ENCODE peak calls at places on chromosomes 7 and 10, in four cellular contexts. I is lower lobe of right lung, R is aorta, H is fibroblast of lung. W is an unnamed sample. For H3K36me3 and H3K27me3, the result is how much of the 10 kb centered on the place peaks cover.

GRCh38 chr10:24952146-24952700 is at the start of gene PRTFDC1:
- DNase-seq in I (peak), R (peak), H (peak), W (peak)

GRCh38 chr7:143372070-143372469 is 9.1 kb upstream of the ZYX start:
- DNase-seq in I (peak), R (peak), H (peak), W (no peak)

GRCh38 chr7:13532028-13532753 is 457.3 kb downstream of the ETV1 start:
- DNase-seq in I (no peak), R (no peak), H (no peak), W (no peak)

GRCh38 chr10:113087082-113088029 is 137.3 kb downstream of the TCF7L2 start:
- DNase-seq in I (peak), R (peak), H (peak), W (peak)

GRCh38 chr10:106635947-106636346 is 528.6 kb downstream of the SORCS1 start:
- DNase-seq in I (peak), R (no peak), H (no peak), W (no peak)

GRCh38 chr7:142133740-142134148 is 22.2 kb downstream of the MGAM2 start:
- DNase-seq in I (no peak), R (no peak), H (no peak), W (no peak)

GRCh38 chr10:95500649-95501048 is 60.5 kb downstream of the SORBS1 start:
- DNase-seq in I (no peak), R (no peak), H (no peak), W (no peak)

GRCh38 chr10:79375321-79376077 is 28.2 kb downstream of the PPIF start:
- DNase-seq in I (peak), R (peak), H (no peak), W (no peak)

GRCh38 chr7:50497968-50498367 is 47.8 kb upstream of the FIGNL1 start:
- DNase-seq in I (no peak), R (no peak), H (peak), W (no peak)

GRCh38 chr10:65931291-65932080 is 994.4 kb upstream of the LRRTM3 start:
- DNase-seq in I (no peak), R (no peak), H (no peak), W (no peak)

GRCh38 chr7:128777156-128778123 is 1.8 kb upstream of the OPN1SW start:
- DNase-seq in I (no peak), R (no peak), H (no peak), W (no peak)

GRCh38 chr7:106915407-106915806 is 50.3 kb downstream of the PIK3CG start:
- DNase-seq in I (no peak), R (no peak), H (no peak), W (no peak)

GRCh38 chr7:131574741-131575140 is 18.3 kb upstream of the PODXL start:
- DNase-seq in I (no peak), R (no peak), H (no peak), W (no peak)

GRCh38 chr7:32569388-32570289 is 74.3 kb downstream of the AVL9 start:
- DNase-seq in I (no peak), R (no peak), H (no peak), W (no peak)
- H3K4me3 ChIP-seq in I (no peak), R (no peak), H (no peak), W (no peak)

GRCh38 chr7:148783801-148784527 is 85.3 kb downstream of the CUL1 start:
- DNase-seq in I (no peak), R (no peak), H (no peak), W (no peak)
- H3K36me3 ChIP-seq in I (half or more), R (under half), H (under half), W (under half)

GRCh38 chr10:70626056-70626455 is 23.5 kb upstream of the PRF1 start:
- DNase-seq in I (no peak), R (no peak), H (no peak), W (no peak)
- H3K27me3 ChIP-seq in I (under half), R (under half), H (under half), W (under half)

GRCh38 chr10:17209302-17209701 is 7.8 kb upstream of the TRDMT1 start:
- DNase-seq in I (no peak), R (no peak), H (no peak), W (no peak)

GRCh38 chr10:17212802-17213204 is 11.3 kb upstream of the TRDMT1 start:
- DNase-seq in I (no peak), R (no peak), H (no peak), W (no peak)

GRCh38 chr10:17213646-17214349 is 12.3 kb upstream of the TRDMT1 start:
- DNase-seq in I (no peak), R (no peak), H (peak), W (no peak)

GRCh38 chr10:17209931-17210330 is 8.5 kb upstream of the TRDMT1 start:
- DNase-seq in I (no peak), R (no peak), H (no peak), W (no peak)

DNA sequence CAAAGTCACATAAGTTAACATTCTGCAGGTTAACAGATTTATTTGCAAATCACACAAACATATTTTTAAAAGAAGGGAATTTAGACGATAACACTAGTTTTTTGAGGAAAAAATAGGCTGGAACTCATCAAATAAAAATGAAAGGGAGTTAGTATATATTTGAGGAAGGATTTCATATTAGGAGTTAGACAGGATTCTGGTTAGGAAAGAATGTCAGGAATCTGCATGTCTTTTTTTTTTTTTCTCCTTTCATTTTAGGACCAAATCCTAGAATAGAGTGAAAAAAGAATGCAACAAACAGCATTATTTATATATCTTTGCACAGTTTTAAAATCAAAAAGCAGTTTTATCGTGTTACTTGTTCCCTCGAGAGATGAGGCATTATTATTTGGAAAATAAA is 8.9 kb upstream of the TRDMT1 start:
- DNase-seq in I (no peak), R (no peak), H (peak), W (no peak)
- H3K4me3 ChIP-seq in I (no peak), R (no peak), H (no peak), W (no peak)

GRCh38 chr7:130303982-130304381 is 11.0 kb downstream of the CPA4 start:
- DNase-seq in I (no peak), R (no peak), H (no peak), W (no peak)
- H3K36me3 ChIP-seq in I (under half), R (under half), H (under half), W (under half)

DNA sequence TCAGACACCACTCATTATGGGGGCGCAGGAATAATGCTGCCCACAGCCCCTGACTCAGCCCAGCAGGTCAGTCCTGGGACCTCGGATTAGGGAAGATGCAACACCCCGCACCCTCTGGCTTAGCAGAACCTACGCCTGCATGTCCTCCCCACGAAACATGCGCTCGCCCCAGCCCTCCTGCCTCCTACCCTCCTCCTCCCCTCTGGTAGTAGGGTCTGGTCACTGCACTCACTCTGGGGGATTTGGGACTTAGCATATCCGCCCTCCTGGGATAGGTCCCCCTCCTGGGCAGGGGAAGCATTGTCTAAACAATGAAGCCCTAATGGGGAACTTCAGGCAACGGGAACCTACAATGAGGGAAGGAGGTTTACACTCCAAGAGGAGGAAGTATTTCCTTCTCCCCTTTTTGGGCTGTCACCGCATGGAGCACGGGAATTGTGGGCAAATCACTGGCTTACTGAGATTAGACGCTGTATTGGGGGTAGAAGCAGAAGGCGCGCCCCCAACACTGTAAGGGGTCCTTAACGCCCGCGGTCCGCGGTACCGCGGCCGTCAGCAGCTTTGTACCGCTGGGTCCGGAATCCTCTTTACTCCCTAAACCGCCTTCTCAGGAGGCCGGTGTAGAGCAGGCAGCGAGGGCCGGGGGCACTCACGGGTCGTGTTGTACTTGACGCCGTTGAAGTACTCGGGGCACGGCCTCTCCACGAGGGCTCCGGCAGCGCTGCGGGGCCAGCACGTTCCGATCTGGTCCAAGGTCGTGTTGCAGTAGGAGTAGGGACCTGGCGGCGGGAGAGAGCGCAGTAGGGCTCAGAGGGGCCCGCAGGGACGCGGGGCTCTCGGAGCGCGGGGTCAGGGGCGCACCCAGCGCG is 760 bp downstream of the CRHR2 start:
- DNase-seq in I (peak), R (no peak), H (no peak), W (peak)
- H3K27me3 ChIP-seq in I (under half), R (under half), H (half or more), W (under half)

GRCh38 chr7:149284343-149284742 is 22.3 kb downstream of the ZNF783 start:
- DNase-seq in I (no peak), R (no peak), H (no peak), W (no peak)
- H3K4me3 ChIP-seq in I (peak), R (no peak), H (no peak), W (no peak)

W was measured in H7.